ENCODE peak calls at places on chromosome 17, in ten cellular contexts. E, G, M, R, Z, U, C, S, L and A are unnamed samples.

GRCh38 chr17:82892869-82893565 is 53.2 kb upstream of the ZNF750 start:
- DNase-seq in E (no peak), G (no peak), L (no peak), M (no peak), Z (no peak), U (no peak), R (no peak), C (no peak), S (peak), A (peak)

GRCh38 chr17:18981642-18982424 is 22.7 kb downstream of the FAM83G start:
- DNase-seq in M (peak), Z (no peak), R (no peak), E (no peak), L (peak), G (no peak), S (peak), U (no peak), C (no peak), A (peak)

GRCh38 chr17:7579839-7580630 is 597 bp downstream of the CD68 start:
- DNase-seq in U (no peak), E (no peak), L (no peak), S (no peak), Z (no peak), R (no peak), G (peak), C (no peak), M (no peak), A (no peak)

GRCh38 chr17:30290696-30291570 is 811 bp downstream of the BLMH start:
- DNase-seq in M (peak), U (peak), E (no peak), R (peak), S (peak), L (peak), Z (no peak), C (peak), G (no peak), A (peak)

GRCh38 chr17:64190468-64190867 is 60.5 kb upstream of the ERN1 start:
- DNase-seq in M (no peak), R (peak), C (no peak), Z (no peak), G (no peak), S (no peak), U (no peak), L (no peak), E (no peak), A (no peak)

GRCh38 chr17:79836952-79837887 is 2.0 kb downstream of the CBX4 start:
- DNase-seq in E (no peak), R (peak), L (no peak), Z (no peak), G (peak), M (peak), U (peak), S (peak), C (peak), A (peak)

GRCh38 chr17:58491510-58492045 is 3.4 kb upstream of the HSF5 start:
- DNase-seq in E (no peak), C (no peak), L (no peak), U (no peak), M (no peak), R (no peak), S (no peak), Z (peak), G (peak), A (no peak)

GRCh38 chr17:55730380-55730779 is 7.7 kb upstream of the TMEM100 start:
- DNase-seq in E (no peak), L (no peak), U (no peak), Z (no peak), R (no peak), G (no peak), S (no peak), M (no peak), C (no peak), A (no peak)

GRCh38 chr17:71208111-71208704 is 912.6 kb upstream of the SOX9 start:
- DNase-seq in U (no peak), R (no peak), C (no peak), Z (no peak), L (no peak), E (no peak), M (no peak), G (no peak), S (no peak), A (no peak)

GRCh38 chr17:74842599-74843351 is 16.9 kb downstream of the GRIN2C start:
- DNase-seq in C (no peak), R (peak), U (no peak), Z (no peak), G (peak), L (peak), S (peak), E (no peak), M (peak), A (peak)

GRCh38 chr17:29592850-29593545 is at the start of gene ANKRD13B:
- DNase-seq in G (peak), L (peak), Z (no peak), R (peak), S (peak), C (peak), U (no peak), M (no peak), E (no peak), A (no peak)

GRCh38 chr17:80408872-80409271 is 6.1 kb upstream of the ENDOV start:
- DNase-seq in C (no peak), S (no peak), Z (no peak), U (no peak), L (no peak), R (no peak), E (no peak), M (no peak), G (no peak), A (peak)

GRCh38 chr17:9028171-9028570 is 6.9 kb downstream of the NTN1 start:
- DNase-seq in L (no peak), U (no peak), R (no peak), C (no peak), S (no peak), Z (no peak), E (no peak), G (no peak), M (no peak), A (no peak)

GRCh38 chr17:65099941-65100315 is 37.2 kb upstream of the RGS9 start:
- DNase-seq in L (no peak), M (peak), E (peak), C (peak), Z (no peak), R (no peak), G (no peak), U (peak), S (peak), A (peak)

GRCh38 chr17:45032150-45032493 is 19.3 kb downstream of the DCAKD start:
- DNase-seq in R (peak), L (peak), S (no peak), E (no peak), Z (no peak), G (no peak), M (no peak), C (no peak), U (no peak), A (no peak)

GRCh38 chr17:80598813-80599545 is 54.3 kb downstream of the RPTOR start:
- DNase-seq in R (no peak), Z (no peak), U (no peak), S (no peak), G (no peak), M (no peak), E (no peak), L (no peak), C (no peak), A (no peak)

GRCh38 chr17:332023-332422 is 20.6 kb downstream of the RPH3AL start:
- DNase-seq in C (peak), L (no peak), U (no peak), Z (no peak), E (no peak), S (no peak), G (no peak), M (no peak), R (no peak), A (no peak)

GRCh38 chr17:65183736-65184135 is 46.6 kb downstream of the RGS9 start:
- DNase-seq in L (no peak), G (peak), Z (no peak), R (no peak), C (no peak), M (no peak), S (no peak), E (no peak), U (no peak), A (no peak)

GRCh38 chr17:81923302-81924260 is 4.0 kb downstream of the MAFG start:
- DNase-seq in R (no peak), M (no peak), S (peak), L (peak), C (peak), G (no peak), E (no peak), U (no peak), Z (no peak), A (peak)

GRCh38 chr17:71631483-71631882 is 489.3 kb upstream of the SOX9 start:
- DNase-seq in Z (no peak), G (no peak), S (no peak), L (no peak), C (no peak), R (no peak), U (no peak), M (no peak), E (no peak), A (no peak)

GRCh38 chr17:8941980-8942617 is 23.4 kb downstream of the PIK3R5 start:
- DNase-seq in M (no peak), R (no peak), G (no peak), L (no peak), Z (no peak), S (no peak), C (no peak), E (no peak), U (peak), A (no peak)

GRCh38 chr17:62644487-62645173 is 17.2 kb downstream of the MRC2 start:
- DNase-seq in U (no peak), L (peak), R (peak), Z (no peak), C (peak), G (peak), M (peak), S (no peak), E (no peak), A (no peak)

GRCh38 chr17:43106552-43106951 is 18.6 kb downstream of the BRCA1 start:
- DNase-seq in S (no peak), R (no peak), M (no peak), E (no peak), Z (no peak), U (no peak), G (no peak), L (no peak), C (no peak), A (no peak)
- TF ChIP-seq EP300 in S (no peak), R (no peak), M (no peak), E (no peak), Z (no peak), U (no peak), G (no peak), L (no peak), C (no peak), A (no peak)

GRCh38 chr17:47937915-47938314 is 3.5 kb upstream of the PNPO start:
- DNase-seq in G (no peak), M (no peak), L (no peak), C (no peak), U (no peak), S (no peak), E (no peak), Z (no peak), R (no peak), A (no peak)

GRCh38 chr17:47941998-47942490 is 673 bp downstream of the PNPO start:
- DNase-seq in S (no peak), U (no peak), E (no peak), Z (no peak), G (no peak), M (peak), C (no peak), L (peak), R (peak), A (no peak)

GRCh38 chr17:47942568-47942967 is 1.2 kb downstream of the PNPO start:
- DNase-seq in Z (no peak), U (no peak), C (no peak), M (no peak), G (no peak), E (no peak), R (no peak), L (no peak), S (no peak), A (no peak)

GRCh38 chr17:47945080-47945479 is 3.7 kb downstream of the PNPO start:
- DNase-seq in E (no peak), M (no peak), Z (no peak), U (no peak), G (no peak), R (no peak), S (no peak), C (no peak), L (no peak), A (no peak)

GRCh38 chr17:47941246-47941997 is at the start of gene PNPO:
- DNase-seq in S (peak), L (peak), C (peak), E (peak), M (peak), U (peak), G (peak), Z (peak), R (peak), A (peak)
- TF ChIP-seq POLR2AphosphoS5 in S (peak), L (peak), C (peak), E (peak), M (peak), U (no peak), G (no peak), Z (peak), R (peak), A (peak)

GRCh38 chr17:66829386-66829864 is 5.5 kb upstream of the CACNG5 start:
- DNase-seq in R (no peak), C (peak), G (peak), M (peak), U (peak), E (no peak), S (peak), Z (no peak), L (peak), A (peak)
- TF ChIP-seq EP300 in R (no peak), C (no peak), G (no peak), M (no peak), U (no peak), E (no peak), S (no peak), Z (no peak), L (no peak), A (no peak)

GRCh38 chr17:57406981-57407286 is 150.6 kb downstream of the MSI2 start:
- DNase-seq in G (no peak), E (no peak), C (no peak), S (no peak), U (no peak), L (no peak), M (no peak), R (no peak), Z (no peak), A (no peak)

GRCh38 chr17:57407287-57408063 is 151.2 kb downstream of the MSI2 start:
- DNase-seq in R (no peak), L (no peak), G (no peak), S (peak), U (no peak), M (peak), Z (no peak), E (no peak), C (no peak), A (peak)

GRCh38 chr17:57406131-57406980 is 150.0 kb downstream of the MSI2 start:
- DNase-seq in S (no peak), U (no peak), R (no peak), E (no peak), L (no peak), M (peak), Z (no peak), C (no peak), G (no peak), A (no peak)

GRCh38 chr17:57410169-57410568 is 153.8 kb downstream of the MSI2 start:
- DNase-seq in U (no peak), G (no peak), S (no peak), M (no peak), C (no peak), Z (no peak), E (no peak), R (no peak), L (no peak), A (no peak)

GRCh38 chr17:57408064-57408811 is 151.9 kb downstream of the MSI2 start:
- DNase-seq in C (no peak), Z (no peak), U (no peak), R (no peak), E (peak), M (peak), G (no peak), S (peak), L (no peak), A (no peak)
- TF ChIP-seq POLR2AphosphoS5 in C (no peak), Z (no peak), U (no peak), R (no peak), E (no peak), M (no peak), G (no peak), S (no peak), L (no peak), A (no peak)

GRCh38 chr17:35242158-35242804 is 591 bp upstream of the SLFN5 start:
- DNase-seq in G (peak), L (peak), U (peak), S (peak), C (peak), E (no peak), R (peak), M (peak), Z (no peak), A (peak)

GRCh38 chr17:35239823-35240222 is 3.0 kb upstream of the SLFN5 start:
- DNase-seq in S (no peak), Z (no peak), U (no peak), E (no peak), M (no peak), L (no peak), G (no peak), R (no peak), C (no peak), A (no peak)

GRCh38 chr17:35240861-35241260 is 2.0 kb upstream of the SLFN5 start:
- DNase-seq in Z (no peak), E (no peak), R (no peak), G (no peak), M (no peak), S (no peak), L (no peak), U (no peak), C (no peak), A (no peak)

GRCh38 chr17:35242805-35243458 is at the start of gene SLFN5:
- DNase-seq in L (peak), S (peak), C (peak), G (peak), E (peak), R (peak), Z (peak), U (peak), M (peak), A (peak)

GRCh38 chr17:35241520-35241919 is 1.4 kb upstream of the SLFN5 start:
- DNase-seq in M (no peak), L (no peak), Z (no peak), C (no peak), E (no peak), G (no peak), U (no peak), R (no peak), S (no peak), A (no peak)
- TF ChIP-seq EP300 in M (no peak), L (no peak), Z (no peak), C (no peak), E (no peak), G (no peak), U (no peak), R (no peak), S (no peak), A (no peak)

DNA sequence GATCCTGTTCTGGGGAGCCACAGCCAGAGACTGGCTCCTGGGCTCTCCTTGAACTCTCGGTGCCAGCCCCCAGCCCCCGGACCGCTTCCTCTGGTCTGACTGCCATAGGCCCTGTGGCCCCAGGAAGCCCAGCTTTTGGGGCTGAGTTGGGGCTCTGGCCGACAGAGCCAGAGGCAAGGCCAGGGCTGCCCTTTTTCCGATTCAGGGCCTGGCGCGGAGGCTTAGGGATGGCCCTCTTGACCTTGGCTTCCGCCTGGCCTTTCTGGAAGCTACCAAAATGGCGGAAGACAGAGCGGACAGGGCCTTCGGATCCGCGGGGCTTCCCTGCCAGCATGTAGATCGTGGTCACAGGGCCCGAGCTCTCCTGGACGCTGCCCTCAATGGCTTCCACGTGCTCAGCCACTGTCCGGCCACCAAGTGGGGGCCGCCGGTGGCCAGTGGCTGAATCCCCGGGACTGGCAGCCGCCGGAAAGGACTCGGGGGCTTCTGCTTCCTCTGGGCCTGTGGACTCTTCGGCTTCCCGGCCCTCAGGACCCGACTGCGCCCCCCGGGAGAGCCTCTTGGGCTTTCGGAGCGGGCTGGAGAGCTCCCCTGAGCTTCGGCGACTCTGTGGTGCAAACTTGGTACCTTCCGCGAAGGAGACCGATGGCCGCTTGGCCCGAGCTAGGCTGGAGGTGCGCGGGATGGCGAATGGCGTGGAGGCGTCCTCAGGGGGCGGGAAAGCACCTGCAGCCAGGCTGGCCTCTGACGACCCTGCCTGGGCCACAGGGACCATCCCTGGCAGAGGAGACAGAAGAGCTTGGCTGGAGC is 6.4 kb upstream of the SLC43A2 start:
- DNase-seq in L (no peak), M (no peak), R (no peak), S (no peak), U (no peak), E (no peak), G (no peak), Z (no peak), C (no peak), A (no peak)
- TF ChIP-seq POLR2AphosphoS5 in L (no peak), M (no peak), R (no peak), S (no peak), U (no peak), E (no peak), G (no peak), Z (no peak), C (no peak), A (no peak)

GRCh38 chr17:17108681-17109049 is 66.4 kb downstream of the MPRIP start:
- DNase-seq in S (peak), U (no peak), C (no peak), R (peak), L (no peak), E (no peak), M (no peak), Z (no peak), G (no peak), A (peak)
- TF ChIP-seq EP300 in S (no peak), U (no peak), C (no peak), R (no peak), L (no peak), E (no peak), M (no peak), Z (no peak), G (no peak), A (no peak)